ENCODE peak calls at places on chromosomes 16 and 17, in ten cellular contexts. One of them, this sample, is unnamed.

GRCh38 chr17:17342242-17342945 is 39.2 kb downstream of the NT5M start:
- DNase-seq in small intestine: no peak
- DNase-seq in NCI-H774: no peak
- DNase-seq in breast epithelium: no peak
- DNase-seq in fibroblast of the aortic adventitia: no peak
- DNase-seq in amniotic stem cell: no peak
- DNase-seq in Jurkat, Clone E6-1: no peak
- DNase-seq in A172: no peak
- DNase-seq in CD4-positive, alpha-beta memory T cell: no peak
- DNase-seq in posterior cingulate gyrus: peak; percentile 19
- DNase-seq in this sample: no peak

GRCh38 chr17:50372708-50373556 is at the start of the genes EME1 and MRPL27:
- DNase-seq in small intestine: peak; percentile 94
- DNase-seq in NCI-H774: peak; percentile 96
- DNase-seq in breast epithelium: peak; percentile 78
- DNase-seq in fibroblast of the aortic adventitia: peak; percentile 88
- DNase-seq in amniotic stem cell: peak; percentile 72
- DNase-seq in Jurkat, Clone E6-1: peak; percentile 90
- DNase-seq in A172: peak; percentile 91
- DNase-seq in CD4-positive, alpha-beta memory T cell: peak; percentile 90
- DNase-seq in posterior cingulate gyrus: peak; percentile 94
- DNase-seq in this sample: peak; percentile 74

GRCh38 chr16:19354371-19354770 is 63.3 kb upstream of the TMC5 start:
- DNase-seq in small intestine: no peak
- DNase-seq in NCI-H774: no peak
- DNase-seq in breast epithelium: no peak
- DNase-seq in fibroblast of the aortic adventitia: no peak
- DNase-seq in amniotic stem cell: no peak
- DNase-seq in Jurkat, Clone E6-1: no peak
- DNase-seq in A172: no peak
- DNase-seq in CD4-positive, alpha-beta memory T cell: no peak
- DNase-seq in posterior cingulate gyrus: no peak
- DNase-seq in this sample: no peak

GRCh38 chr17:9343513-9343912 is 232.1 kb downstream of the STX8 start:
- DNase-seq in small intestine: no peak
- DNase-seq in NCI-H774: no peak
- DNase-seq in breast epithelium: no peak
- DNase-seq in fibroblast of the aortic adventitia: no peak
- DNase-seq in amniotic stem cell: no peak
- DNase-seq in Jurkat, Clone E6-1: no peak
- DNase-seq in A172: no peak
- DNase-seq in CD4-positive, alpha-beta memory T cell: no peak
- DNase-seq in posterior cingulate gyrus: no peak
- DNase-seq in this sample: no peak

GRCh38 chr17:19306160-19307111 is 56.1 kb downstream of the B9D1 start:
- DNase-seq in small intestine: peak; percentile 34
- DNase-seq in NCI-H774: no peak
- DNase-seq in breast epithelium: no peak
- DNase-seq in fibroblast of the aortic adventitia: no peak
- DNase-seq in amniotic stem cell: no peak
- DNase-seq in Jurkat, Clone E6-1: peak; percentile 98
- DNase-seq in A172: peak; percentile 27
- DNase-seq in CD4-positive, alpha-beta memory T cell: peak; percentile 76
- DNase-seq in posterior cingulate gyrus: peak; percentile 92
- DNase-seq in this sample: no peak

GRCh38 chr16:81610144-81610842 is 165.7 kb downstream of the CMIP start:
- DNase-seq in small intestine: no peak
- DNase-seq in NCI-H774: no peak
- DNase-seq in breast epithelium: peak; percentile 64
- DNase-seq in fibroblast of the aortic adventitia: peak; percentile 86
- DNase-seq in amniotic stem cell: no peak
- DNase-seq in Jurkat, Clone E6-1: no peak
- DNase-seq in A172: peak; percentile 57
- DNase-seq in CD4-positive, alpha-beta memory T cell: no peak
- DNase-seq in posterior cingulate gyrus: peak; percentile 93
- DNase-seq in this sample: peak; percentile 66

GRCh38 chr16:48684148-48684547 is 74.2 kb upstream of the N4BP1 start:
- DNase-seq in small intestine: no peak
- DNase-seq in NCI-H774: no peak
- DNase-seq in breast epithelium: no peak
- DNase-seq in fibroblast of the aortic adventitia: no peak
- DNase-seq in amniotic stem cell: no peak
- DNase-seq in Jurkat, Clone E6-1: no peak
- DNase-seq in A172: no peak
- DNase-seq in CD4-positive, alpha-beta memory T cell: no peak
- DNase-seq in posterior cingulate gyrus: no peak
- DNase-seq in this sample: no peak

GRCh38 chr16:51937771-51938170 is 609.2 kb downstream of the TOX3 start:
- DNase-seq in small intestine: no peak
- DNase-seq in NCI-H774: no peak
- DNase-seq in breast epithelium: no peak
- DNase-seq in fibroblast of the aortic adventitia: no peak
- DNase-seq in amniotic stem cell: no peak
- DNase-seq in Jurkat, Clone E6-1: no peak
- DNase-seq in A172: no peak
- DNase-seq in CD4-positive, alpha-beta memory T cell: no peak
- DNase-seq in posterior cingulate gyrus: no peak
- DNase-seq in this sample: no peak

GRCh38 chr16:55622930-55623561 is 32.7 kb upstream of the SLC6A2 start:
- DNase-seq in small intestine: peak; percentile 6
- DNase-seq in NCI-H774: no peak
- DNase-seq in breast epithelium: no peak
- DNase-seq in fibroblast of the aortic adventitia: no peak
- DNase-seq in amniotic stem cell: no peak
- DNase-seq in Jurkat, Clone E6-1: no peak
- DNase-seq in A172: peak; percentile 72
- DNase-seq in CD4-positive, alpha-beta memory T cell: no peak
- DNase-seq in posterior cingulate gyrus: no peak
- DNase-seq in this sample: no peak

GRCh38 chr17:68355093-68355492 is 63.8 kb downstream of the ARSG start:
- DNase-seq in small intestine: no peak
- DNase-seq in NCI-H774: no peak
- DNase-seq in breast epithelium: no peak
- DNase-seq in fibroblast of the aortic adventitia: peak; percentile 25
- DNase-seq in amniotic stem cell: peak; percentile 27
- DNase-seq in Jurkat, Clone E6-1: no peak
- DNase-seq in A172: peak; percentile 38
- DNase-seq in CD4-positive, alpha-beta memory T cell: no peak
- DNase-seq in posterior cingulate gyrus: no peak
- DNase-seq in this sample: peak; percentile 61

GRCh38 chr17:73976676-73977521 is 226.6 kb upstream of the RPL38 start:
- DNase-seq in small intestine: no peak
- DNase-seq in NCI-H774: no peak
- DNase-seq in breast epithelium: no peak
- DNase-seq in fibroblast of the aortic adventitia: peak; percentile 4
- DNase-seq in amniotic stem cell: no peak
- DNase-seq in Jurkat, Clone E6-1: no peak
- DNase-seq in A172: peak; percentile 67
- DNase-seq in CD4-positive, alpha-beta memory T cell: no peak
- DNase-seq in posterior cingulate gyrus: peak; percentile 39
- DNase-seq in this sample: no peak

GRCh38 chr17:48004973-48005372 is 32.6 kb downstream of the COPZ2 start:
- DNase-seq in small intestine: no peak
- DNase-seq in NCI-H774: no peak
- DNase-seq in breast epithelium: no peak
- DNase-seq in fibroblast of the aortic adventitia: no peak
- DNase-seq in amniotic stem cell: no peak
- DNase-seq in Jurkat, Clone E6-1: no peak
- DNase-seq in A172: no peak
- DNase-seq in CD4-positive, alpha-beta memory T cell: no peak
- DNase-seq in posterior cingulate gyrus: no peak
- DNase-seq in this sample: no peak

GRCh38 chr16:20348365-20349185 is 3.9 kb downstream of the UMOD start:
- DNase-seq in small intestine: peak; percentile 8
- DNase-seq in NCI-H774: peak; percentile 72
- DNase-seq in breast epithelium: no peak
- DNase-seq in fibroblast of the aortic adventitia: no peak
- DNase-seq in amniotic stem cell: no peak
- DNase-seq in Jurkat, Clone E6-1: no peak
- DNase-seq in A172: no peak
- DNase-seq in CD4-positive, alpha-beta memory T cell: no peak
- DNase-seq in posterior cingulate gyrus: no peak
- DNase-seq in this sample: no peak

GRCh38 chr17:37131064-37131463 is 182.3 kb downstream of the AATF start:
- DNase-seq in small intestine: peak; percentile 45
- DNase-seq in NCI-H774: no peak
- DNase-seq in breast epithelium: no peak
- DNase-seq in fibroblast of the aortic adventitia: no peak
- DNase-seq in amniotic stem cell: no peak
- DNase-seq in Jurkat, Clone E6-1: no peak
- DNase-seq in A172: peak; percentile 4
- DNase-seq in CD4-positive, alpha-beta memory T cell: no peak
- DNase-seq in posterior cingulate gyrus: no peak
- DNase-seq in this sample: no peak

GRCh38 chr16:57601801-57602478 is 26.5 kb upstream of the ADGRG1 start:
- DNase-seq in small intestine: peak; percentile 59
- DNase-seq in NCI-H774: peak; percentile 75
- DNase-seq in breast epithelium: no peak
- DNase-seq in fibroblast of the aortic adventitia: no peak
- DNase-seq in amniotic stem cell: no peak
- DNase-seq in Jurkat, Clone E6-1: peak; percentile 87
- DNase-seq in A172: peak; percentile 29
- DNase-seq in CD4-positive, alpha-beta memory T cell: peak; percentile 74
- DNase-seq in posterior cingulate gyrus: no peak
- DNase-seq in this sample: no peak

GRCh38 chr17:858941-859452 is 76.8 kb downstream of the MRM3 start:
- DNase-seq in small intestine: no peak
- DNase-seq in NCI-H774: no peak
- DNase-seq in breast epithelium: no peak
- DNase-seq in fibroblast of the aortic adventitia: peak; percentile 13
- DNase-seq in amniotic stem cell: no peak
- DNase-seq in Jurkat, Clone E6-1: no peak
- DNase-seq in A172: no peak
- DNase-seq in CD4-positive, alpha-beta memory T cell: no peak
- DNase-seq in posterior cingulate gyrus: no peak
- DNase-seq in this sample: no peak

GRCh38 chr17:51352798-51353197 is 92.5 kb downstream of the UTP18 start:
- DNase-seq in small intestine: no peak
- DNase-seq in NCI-H774: no peak
- DNase-seq in breast epithelium: no peak
- DNase-seq in fibroblast of the aortic adventitia: no peak
- DNase-seq in amniotic stem cell: no peak
- DNase-seq in Jurkat, Clone E6-1: no peak
- DNase-seq in A172: no peak
- DNase-seq in CD4-positive, alpha-beta memory T cell: no peak
- DNase-seq in posterior cingulate gyrus: no peak
- DNase-seq in this sample: no peak

GRCh38 chr17:75557075-75557851 is 30.3 kb upstream of the MYO15B start:
- DNase-seq in small intestine: peak; percentile 93
- DNase-seq in NCI-H774: no peak
- DNase-seq in breast epithelium: peak; percentile 46
- DNase-seq in fibroblast of the aortic adventitia: peak; percentile 70
- DNase-seq in amniotic stem cell: no peak
- DNase-seq in Jurkat, Clone E6-1: no peak
- DNase-seq in A172: peak; percentile 73
- DNase-seq in CD4-positive, alpha-beta memory T cell: no peak
- DNase-seq in posterior cingulate gyrus: peak; percentile 88
- DNase-seq in this sample: peak; percentile 4

GRCh38 chr16:89711601-89712475 is 8.9 kb downstream of the VPS9D1 start:
- DNase-seq in small intestine: peak; percentile 41
- DNase-seq in NCI-H774: peak; percentile 4
- DNase-seq in breast epithelium: no peak
- DNase-seq in fibroblast of the aortic adventitia: peak; percentile 37
- DNase-seq in amniotic stem cell: no peak
- DNase-seq in Jurkat, Clone E6-1: peak; percentile 65
- DNase-seq in A172: no peak
- DNase-seq in CD4-positive, alpha-beta memory T cell: peak; percentile 45
- DNase-seq in posterior cingulate gyrus: no peak
- DNase-seq in this sample: no peak

GRCh38 chr17:75695141-75695829 is 26.0 kb upstream of the ITGB4 start:
- DNase-seq in small intestine: peak; percentile 34
- DNase-seq in NCI-H774: no peak
- DNase-seq in breast epithelium: no peak
- DNase-seq in fibroblast of the aortic adventitia: no peak
- DNase-seq in amniotic stem cell: no peak
- DNase-seq in Jurkat, Clone E6-1: no peak
- DNase-seq in A172: peak; percentile 79
- DNase-seq in CD4-positive, alpha-beta memory T cell: no peak
- DNase-seq in posterior cingulate gyrus: peak; percentile 8
- DNase-seq in this sample: peak; percentile 65

GRCh38 chr16:3642397-3643094 is 11.9 kb upstream of the DNASE1 start:
- DNase-seq in small intestine: peak; percentile 87
- DNase-seq in NCI-H774: no peak
- DNase-seq in breast epithelium: peak; percentile 47
- DNase-seq in fibroblast of the aortic adventitia: peak; percentile 31
- DNase-seq in amniotic stem cell: no peak
- DNase-seq in Jurkat, Clone E6-1: no peak
- DNase-seq in A172: peak; percentile 66
- DNase-seq in CD4-positive, alpha-beta memory T cell: no peak
- DNase-seq in posterior cingulate gyrus: peak; percentile 57
- DNase-seq in this sample: no peak

GRCh38 chr16:58048914-58049696 is 23.6 kb downstream of the MMP15 start:
- DNase-seq in small intestine: no peak
- DNase-seq in NCI-H774: no peak
- DNase-seq in breast epithelium: no peak
- DNase-seq in fibroblast of the aortic adventitia: no peak
- DNase-seq in amniotic stem cell: no peak
- DNase-seq in Jurkat, Clone E6-1: no peak
- DNase-seq in A172: no peak
- DNase-seq in CD4-positive, alpha-beta memory T cell: no peak
- DNase-seq in posterior cingulate gyrus: no peak
- DNase-seq in this sample: no peak